ENCODE peak calls at places on chromosomes 2 and 18, in eight cellular contexts. E is mesenchymal stem cell; X is heart left ventricle; I is neural progenitor cell; V is right lobe of liver; A is tibial artery; U is esophagus muscularis mucosa; B is CD8-positive, alpha-beta memory T cell. T is an unnamed sample. For H3K36me3 and H3K9me3, the result is how much of the 10 kb centered on the place peaks cover.

GRCh38 chr2:98454073-98454472 is 9.4 kb downstream of the INPP4A start:
- DNase-seq in E (peak), B (no peak), V (no peak), A (no peak), I (no peak), U (peak), X (no peak), T (no peak)

GRCh38 chr2:16139663-16140610 is 199.6 kb downstream of the MYCN start:
- DNase-seq in V (no peak), U (peak), E (no peak), X (no peak), I (no peak), A (no peak), B (no peak), T (no peak)

GRCh38 chr18:11308499-11308898 is 159.1 kb upstream of the PIEZO2 start:
- DNase-seq in U (no peak), I (no peak), B (no peak), E (peak), A (no peak), X (no peak), V (no peak), T (no peak)

GRCh38 chr2:196263181-196263747 is 91.9 kb upstream of the STK17B start:
- DNase-seq in X (no peak), E (peak), U (no peak), A (no peak), I (no peak), B (peak), V (no peak), T (no peak)

GRCh38 chr18:48033770-48034650 is 103.6 kb upstream of the SMAD2 start:
- DNase-seq in I (no peak), A (peak), V (no peak), U (no peak), X (no peak), E (no peak), B (no peak), T (peak)

GRCh38 chr2:43052944-43053306 is 173.5 kb downstream of the ZFP36L2 start:
- DNase-seq in E (no peak), I (no peak), A (no peak), X (no peak), V (no peak), U (no peak), B (no peak), T (no peak)

GRCh38 chr2:33077841-33078240 is 131.1 kb downstream of the LTBP1 start:
- DNase-seq in X (no peak), V (no peak), U (no peak), B (no peak), A (no peak), I (no peak), E (no peak), T (no peak)

GRCh38 chr2:48768669-48769068 is 13.1 kb upstream of the LHCGR start:
- DNase-seq in X (no peak), A (no peak), U (no peak), V (no peak), B (no peak), E (no peak), I (no peak), T (no peak)

GRCh38 chr2:64649013-64649484 is 4.7 kb downstream of the SERTAD2 start:
- DNase-seq in B (no peak), A (no peak), U (no peak), I (no peak), V (no peak), E (no peak), X (no peak), T (no peak)

GRCh38 chr2:100643459-100643858 is 80.7 kb downstream of the PDCL3 start:
- DNase-seq in E (no peak), U (no peak), B (no peak), I (no peak), V (no peak), A (no peak), X (no peak), T (no peak)

GRCh38 chr18:26103579-26103978 is 13.2 kb upstream of the SS18 start:
- DNase-seq in X (no peak), A (no peak), V (no peak), I (peak), B (no peak), U (no peak), E (no peak), T (no peak)

GRCh38 chr18:79936641-79937040 is 14.8 kb downstream of the SLC66A2 start:
- DNase-seq in V (peak), E (no peak), U (no peak), A (peak), I (no peak), B (no peak), X (no peak), T (no peak)
- H3K36me3 ChIP-seq in V (under half), E (half or more), U (half or more), A (under half), I (under half), B (under half), X (under half), T (under half)

GRCh38 chr2:59339837-59340207 is 1098.7 kb upstream of the FANCL start:
- DNase-seq in A (no peak), V (no peak), I (no peak), U (no peak), E (no peak), B (no peak), X (no peak), T (no peak)
- H3K4me3 ChIP-seq in A (no peak), V (no peak), I (no peak), U (no peak), E (no peak), B (no peak), X (no peak), T (no peak)

GRCh38 chr2:224432003-224432574 is 30.2 kb upstream of the FAM124B start:
- DNase-seq in U (peak), V (no peak), X (no peak), B (no peak), E (no peak), A (no peak), I (no peak), T (peak)

GRCh38 chr2:224429441-224429810 is 27.5 kb upstream of the FAM124B start:
- DNase-seq in U (peak), E (no peak), I (no peak), V (no peak), A (no peak), B (no peak), X (no peak), T (no peak)

GRCh38 chr2:224428787-224429440 is 27.0 kb upstream of the FAM124B start:
- DNase-seq in I (no peak), E (no peak), A (no peak), B (no peak), V (no peak), X (no peak), U (no peak), T (peak)

GRCh38 chr2:224421065-224421464 is 19.2 kb upstream of the FAM124B start:
- DNase-seq in I (no peak), X (no peak), E (no peak), V (no peak), U (no peak), A (no peak), B (no peak), T (no peak)

GRCh38 chr2:224426650-224427049 is 24.7 kb upstream of the FAM124B start:
- DNase-seq in X (no peak), E (no peak), U (no peak), V (no peak), I (no peak), B (no peak), A (no peak), T (no peak)
- H3K9me3 ChIP-seq in X (under half), E (under half), U (under half), V (under half), I (under half), B (under half), A (under half), T (under half)

DNA sequence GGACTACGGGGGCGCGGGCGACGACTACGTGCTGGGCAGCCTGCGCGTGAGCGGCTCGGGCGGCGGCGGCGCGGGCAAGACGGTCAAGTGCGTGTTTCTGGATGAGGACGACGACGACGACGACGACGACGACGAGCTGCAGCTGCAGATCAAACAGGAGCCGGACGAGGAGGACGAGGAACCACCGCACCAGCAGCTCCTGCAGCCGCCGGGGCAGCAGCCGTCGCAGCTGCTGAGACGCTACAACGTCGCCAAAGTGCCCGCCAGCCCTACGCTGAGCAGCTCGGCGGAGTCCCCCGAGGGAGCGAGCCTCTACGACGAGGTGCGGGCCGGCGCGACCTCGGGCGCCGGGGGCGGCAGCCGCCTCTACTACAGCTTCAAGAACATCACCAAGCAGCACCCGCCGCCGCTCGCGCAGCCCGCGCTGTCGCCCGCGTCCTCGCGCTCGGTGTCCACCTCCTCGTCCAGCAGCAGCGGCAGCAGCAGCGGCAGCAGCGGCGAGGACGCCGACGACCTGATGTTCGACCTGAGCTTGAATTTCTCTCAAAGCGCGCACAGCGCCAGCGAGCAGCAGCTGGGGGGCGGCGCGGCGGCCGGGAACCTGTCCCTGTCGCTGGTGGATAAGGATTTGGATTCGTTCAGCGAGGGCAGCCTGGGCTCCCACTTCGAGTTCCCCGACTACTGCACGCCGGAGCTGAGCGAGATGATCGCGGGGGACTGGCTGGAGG is 1.3 kb downstream of the SOX11 start:
- DNase-seq in A (no peak), E (peak), B (no peak), I (peak), V (no peak), U (peak), X (no peak), T (no peak)
- H3K36me3 ChIP-seq in A (under half), E (under half), B (under half), I (under half), V (under half), U (under half), X (under half), T (under half)

DNA sequence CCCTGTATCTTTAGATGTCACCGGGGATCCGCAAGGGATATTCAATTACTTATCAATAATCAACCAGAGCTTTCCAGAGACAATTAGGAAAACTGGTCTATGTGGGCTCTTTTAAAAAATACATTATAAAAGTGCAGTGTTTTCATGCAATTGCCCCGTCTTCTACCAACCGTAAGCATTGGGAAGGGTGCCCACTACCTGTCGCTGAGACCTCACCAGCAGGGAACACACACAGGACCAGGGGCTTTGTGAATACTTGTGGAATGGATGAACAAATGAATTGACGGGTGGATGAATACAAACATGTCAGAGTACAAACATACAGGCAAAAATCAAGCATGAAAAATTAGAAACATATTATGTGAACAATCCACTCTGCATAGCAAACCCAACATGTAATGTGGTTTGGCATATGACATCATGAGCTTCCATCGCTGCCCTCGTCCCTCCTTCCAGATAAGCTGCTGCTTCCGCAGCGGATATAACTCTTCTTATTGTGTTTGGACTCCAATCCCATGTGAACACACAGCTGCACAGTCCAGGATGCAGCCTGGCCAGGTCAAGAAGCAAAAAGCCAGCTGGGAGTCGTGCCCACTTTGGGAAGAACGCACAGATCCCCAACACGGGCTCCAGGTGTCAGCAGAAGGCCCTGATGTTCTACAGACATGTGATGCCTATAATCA is 5.3 kb downstream of the FHL2 start:
- DNase-seq in A (no peak), E (peak), U (no peak), B (no peak), I (no peak), V (no peak), X (peak), T (no peak)
- H3K4me3 ChIP-seq in A (no peak), E (no peak), U (no peak), B (no peak), I (no peak), V (no peak), X (no peak), T (no peak)

T was measured in MG63.